ENCODE peak calls at places on chromosomes 1 and 21, in five cellular contexts. C is WTC11, X is A549, Z is GM12878, Q is K562. A is an unnamed sample.

GRCh38 chr1:84291882-84292655 is 9.4 kb upstream of the SAMD13 start:
- DNase-seq in C (no peak), Q (no peak), Z (no peak), X (no peak), A (no peak)

GRCh38 chr1:191707288-191707687 is 451.0 kb upstream of the RGS18 start:
- DNase-seq in C (no peak), Q (no peak), X (no peak), Z (no peak), A (no peak)

GRCh38 chr1:158112994-158113758 is 67.5 kb upstream of the CD1D start:
- DNase-seq in C (peak), Q (no peak), Z (no peak), X (peak), A (no peak)

GRCh38 chr21:14675774-14676530 is 129.8 kb upstream of the SAMSN1 start:
- DNase-seq in X (no peak), Z (peak), Q (no peak), C (no peak), A (no peak)

GRCh38 chr1:197485790-197486189 is 217.7 kb downstream of the CRB1 start:
- DNase-seq in X (no peak), Q (no peak), C (no peak), Z (no peak), A (no peak)

GRCh38 chr1:156160744-156161181 is 7.4 kb downstream of the SEMA4A start:
- DNase-seq in Z (no peak), Q (peak), C (peak), X (no peak), A (no peak)

GRCh38 chr1:55546553-55546952 is 331.4 kb upstream of the USP24 start:
- DNase-seq in X (no peak), C (no peak), Z (no peak), Q (no peak), A (no peak)

GRCh38 chr1:111145963-111146768 is 6.1 kb downstream of the CEPT1 start:
- DNase-seq in C (no peak), Z (no peak), X (no peak), Q (no peak), A (no peak)

GRCh38 chr21:14600569-14601308 is 54.6 kb upstream of the SAMSN1 start:
- DNase-seq in Z (no peak), Q (no peak), C (no peak), X (no peak), A (no peak)

GRCh38 chr1:227899820-227900449 is 47.8 kb downstream of the WNT9A start:
- DNase-seq in X (no peak), Z (no peak), C (peak), Q (no peak), A (no peak)

GRCh38 chr1:170735366-170736263 is 71.7 kb downstream of the PRRX1 start:
- DNase-seq in X (no peak), C (no peak), Z (no peak), Q (no peak), A (no peak)

GRCh38 chr21:21860888-21861287 is 862.7 kb downstream of the NCAM2 start:
- DNase-seq in Q (no peak), Z (no peak), C (no peak), X (no peak), A (no peak)

GRCh38 chr1:192793983-192794767 is 14.7 kb upstream of the RGS2 start:
- DNase-seq in Z (no peak), X (no peak), Q (no peak), C (no peak), A (no peak)

GRCh38 chr21:27796106-27796505 is 829.2 kb upstream of the ADAMTS5 start:
- DNase-seq in C (no peak), Z (no peak), X (no peak), Q (no peak), A (no peak)

GRCh38 chr1:40379785-40380452 is 6.4 kb downstream of the SMAP2 start:
- DNase-seq in Z (no peak), Q (no peak), C (no peak), X (no peak), A (no peak)

GRCh38 chr1:53631622-53632310 is 107.2 kb downstream of the GLIS1 start:
- DNase-seq in Z (no peak), X (no peak), C (no peak), Q (no peak), A (no peak)

GRCh38 chr1:7267493-7267892 is 482.2 kb downstream of the CAMTA1 start:
- DNase-seq in Q (no peak), C (no peak), X (no peak), Z (no peak), A (peak)

GRCh38 chr1:117373932-117374331 is 6.7 kb downstream of the MAN1A2 start:
- DNase-seq in C (no peak), Z (no peak), Q (no peak), X (no peak), A (no peak)

GRCh38 chr1:111219466-111220286 is 7.8 kb upstream of the CHI3L2 start:
- DNase-seq in Q (no peak), X (no peak), C (no peak), Z (peak), A (no peak)

GRCh38 chr1:151827853-151828252 is 3.7 kb downstream of the RORC start:
- DNase-seq in X (no peak), Z (no peak), Q (no peak), C (no peak), A (no peak)

GRCh38 chr1:111471012-111471411 is 2.8 kb upstream of the C1orf162 start:
- DNase-seq in X (no peak), Q (no peak), C (no peak), Z (peak), A (no peak)

GRCh38 chr1:161313554-161314200 is 504 bp upstream of the SDHC start:
- DNase-seq in Q (no peak), Z (no peak), X (no peak), C (no peak), A (peak)

GRCh38 chr1:47931395-47931794 is 65.8 kb downstream of the TRABD2B start:
- DNase-seq in C (peak), Q (peak), X (peak), Z (no peak), A (peak)

GRCh38 chr1:17013598-17014320 is 2.0 kb upstream of the ATP13A2 start:
- DNase-seq in Z (peak), X (no peak), Q (no peak), C (no peak), A (no peak)

GRCh38 chr1:17012775-17013501 is 1.2 kb upstream of the ATP13A2 start:
- DNase-seq in Q (no peak), C (peak), Z (no peak), X (no peak), A (no peak)

GRCh38 chr1:17010601-17011438 is 908 bp downstream of the ATP13A2 start:
- DNase-seq in X (no peak), C (no peak), Q (peak), Z (no peak), A (no peak)

GRCh38 chr1:17009706-17010105 is 2.0 kb downstream of the ATP13A2 start:
- DNase-seq in X (no peak), C (no peak), Q (no peak), Z (no peak), A (peak)

DNA sequence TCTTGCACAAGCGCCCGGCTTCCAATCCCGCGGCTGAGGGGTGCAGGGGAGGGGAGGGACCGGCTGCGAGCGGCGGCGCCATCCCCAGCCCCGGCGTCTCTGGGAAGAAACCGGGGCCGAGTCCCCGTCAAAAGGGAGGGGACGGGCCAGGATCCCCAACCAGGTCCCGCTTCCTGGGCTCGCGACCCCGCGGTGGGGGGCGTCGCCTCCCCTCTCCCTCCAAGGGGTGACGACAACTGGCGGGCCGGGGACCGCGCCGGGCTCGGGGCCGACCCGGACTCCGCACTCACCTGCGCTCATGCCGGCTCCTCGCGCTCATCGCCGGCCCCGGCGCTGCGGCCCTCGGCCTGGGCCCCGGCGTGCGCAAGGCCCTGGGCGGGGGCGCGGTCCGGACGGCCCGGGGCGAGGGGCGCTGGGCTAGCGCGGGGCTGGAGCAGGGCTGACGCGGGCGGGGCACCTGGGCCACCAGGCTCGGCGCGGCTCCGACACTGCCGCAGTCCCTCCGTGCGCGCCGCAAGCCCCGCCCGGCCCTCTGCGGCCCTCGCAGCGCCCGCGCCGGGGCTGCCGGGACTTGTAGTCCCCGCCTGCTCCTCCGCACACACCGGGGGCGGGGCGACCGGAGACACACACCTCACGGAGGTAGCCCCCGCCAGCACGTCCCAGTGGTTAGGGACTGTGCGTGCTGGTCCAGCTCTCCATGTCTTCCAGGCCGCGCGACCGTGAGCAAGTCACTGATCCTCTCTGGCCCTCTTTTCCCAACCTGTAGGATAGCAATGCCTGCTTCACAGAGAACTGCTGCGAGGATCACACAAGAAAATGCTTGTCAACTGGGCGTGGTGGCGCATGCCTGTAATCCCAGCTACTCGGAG is at the start of gene ATP13A2:
- DNase-seq in X (peak), Q (peak), C (peak), Z (no peak), A (peak)
- TF ChIP-seq ESRRA in X (no peak), Q (no peak), C (no peak), Z (peak), A (peak)

DNA sequence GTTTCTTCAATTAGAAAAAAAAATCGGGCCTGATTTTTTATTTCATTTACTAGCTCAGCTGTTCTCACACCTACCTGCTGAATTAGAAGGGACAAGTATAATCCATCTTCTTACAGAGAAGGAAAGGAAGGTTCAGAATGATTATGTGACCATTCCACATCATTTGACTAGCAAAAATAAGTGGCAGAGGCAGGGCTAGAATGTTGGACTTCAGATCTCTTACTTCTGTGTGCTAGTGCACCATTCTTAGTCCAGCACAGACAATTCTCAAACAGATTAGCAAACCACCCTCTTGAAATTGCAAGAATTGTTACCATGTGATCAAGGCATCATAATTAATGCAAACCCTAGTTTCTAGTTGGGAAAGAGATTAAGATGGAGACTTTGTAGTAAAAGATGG is 32.7 kb downstream of the CTH start:
- DNase-seq in C (no peak), Q (no peak), X (no peak), Z (no peak), A (no peak)
- TF ChIP-seq ESRRA in C (no peak), Q (no peak), X (no peak), Z (no peak), A (no peak)

GRCh38 chr1:36782785-36783184 is 251.5 kb downstream of the GRIK3 start:
- DNase-seq in Z (no peak), C (no peak), Q (no peak), X (no peak), A (peak)
- TF ChIP-seq ESRRA in Z (no peak), C (no peak), Q (no peak), X (no peak), A (no peak)

DNA sequence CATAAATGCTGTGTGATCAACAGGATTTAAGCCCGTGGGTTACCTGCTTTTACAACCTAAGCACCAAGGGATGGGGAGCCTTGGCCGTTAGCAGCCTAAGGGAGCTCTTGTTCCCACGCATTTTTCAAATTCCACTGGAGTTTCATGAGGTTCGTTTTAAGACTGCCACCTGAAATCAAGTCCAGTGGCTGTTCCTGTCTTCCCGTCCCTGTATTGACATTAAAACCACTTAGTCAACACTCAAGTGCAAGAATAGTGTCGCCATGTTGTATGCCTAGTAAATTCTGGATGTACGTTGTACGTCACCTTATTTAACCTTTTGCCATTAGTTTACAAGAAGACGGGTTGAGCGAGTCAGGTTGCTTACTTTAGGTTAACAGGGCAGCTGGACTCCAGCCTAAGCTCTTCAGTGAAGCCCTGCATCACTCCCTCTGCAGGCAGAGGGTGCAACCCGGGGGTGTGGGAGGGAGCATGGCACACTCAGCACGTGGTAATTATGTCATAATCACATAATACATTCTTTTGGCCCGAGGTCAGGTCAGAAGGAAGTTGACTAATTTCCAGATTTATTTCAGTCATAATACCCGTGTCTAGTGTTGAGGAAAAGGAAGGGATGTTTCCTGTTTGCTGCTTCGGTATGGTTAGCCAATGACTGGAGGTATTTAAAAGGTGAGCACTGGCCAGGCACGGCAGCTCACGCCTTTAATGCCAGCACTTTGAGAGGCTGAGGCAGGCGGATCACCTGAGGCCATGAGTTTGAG is 42.5 kb downstream of the CNST start:
- DNase-seq in Z (no peak), Q (no peak), X (peak), C (no peak), A (peak)
- TF ChIP-seq ESRRA in Z (no peak), Q (no peak), X (no peak), C (no peak), A (no peak)

DNA sequence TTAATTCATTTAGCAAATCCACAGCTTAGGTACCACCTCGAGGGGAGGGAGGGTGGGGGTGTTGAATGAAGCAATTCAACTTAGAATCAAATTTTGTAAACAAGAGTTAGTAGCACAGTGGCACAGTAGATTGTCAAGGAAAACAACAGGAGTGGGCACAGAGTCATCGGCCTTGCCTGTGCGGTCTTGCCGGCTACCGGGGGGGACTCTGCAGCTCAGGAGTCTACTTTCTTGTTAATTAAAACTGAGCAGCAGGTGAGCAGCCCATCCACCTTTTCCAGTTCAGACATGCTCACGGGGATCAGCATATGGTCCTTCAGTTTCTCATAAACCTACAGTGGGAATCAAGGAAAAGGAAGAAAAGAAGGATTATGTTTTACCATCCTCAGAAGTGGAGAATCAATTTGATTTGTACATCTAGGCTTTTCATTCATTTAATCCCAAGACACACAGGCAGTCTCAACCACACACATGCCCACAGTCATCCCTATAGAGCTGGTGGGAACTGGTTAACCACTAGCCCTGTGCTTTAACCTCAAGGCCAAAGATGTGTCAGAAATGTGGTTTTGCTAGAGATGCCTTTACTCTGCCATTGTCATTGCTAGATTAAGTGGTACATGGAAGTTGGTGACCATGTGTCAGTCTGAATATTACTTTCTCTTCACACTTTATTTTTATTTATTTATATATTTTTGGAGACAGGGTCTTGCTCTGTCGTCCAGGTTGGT is 45.0 kb upstream of the BCL10 start:
- DNase-seq in Z (no peak), Q (no peak), C (no peak), X (no peak), A (no peak)
- TF ChIP-seq ESRRA in Z (no peak), Q (no peak), C (no peak), X (no peak), A (no peak)

GRCh38 chr1:46569909-46570725 is 18.7 kb upstream of the KNCN start:
- DNase-seq in C (no peak), Q (no peak), Z (no peak), X (no peak), A (no peak)

GRCh38 chr1:46575300-46575699 is 23.9 kb upstream of the KNCN start:
- DNase-seq in X (no peak), C (no peak), Q (no peak), Z (no peak), A (no peak)

GRCh38 chr1:46569116-46569515 is 17.7 kb upstream of the KNCN start:
- DNase-seq in X (no peak), Z (no peak), Q (no peak), C (no peak), A (no peak)

GRCh38 chr1:46568614-46569013 is 17.2 kb upstream of the KNCN start:
- DNase-seq in Q (no peak), C (no peak), X (no peak), Z (no peak), A (no peak)

GRCh38 chr1:46571691-46572225 is 20.3 kb upstream of the KNCN start:
- DNase-seq in Z (no peak), C (no peak), X (no peak), Q (no peak), A (no peak)
- TF ChIP-seq ESRRA in Z (no peak), C (no peak), X (no peak), Q (no peak), A (no peak)

DNA sequence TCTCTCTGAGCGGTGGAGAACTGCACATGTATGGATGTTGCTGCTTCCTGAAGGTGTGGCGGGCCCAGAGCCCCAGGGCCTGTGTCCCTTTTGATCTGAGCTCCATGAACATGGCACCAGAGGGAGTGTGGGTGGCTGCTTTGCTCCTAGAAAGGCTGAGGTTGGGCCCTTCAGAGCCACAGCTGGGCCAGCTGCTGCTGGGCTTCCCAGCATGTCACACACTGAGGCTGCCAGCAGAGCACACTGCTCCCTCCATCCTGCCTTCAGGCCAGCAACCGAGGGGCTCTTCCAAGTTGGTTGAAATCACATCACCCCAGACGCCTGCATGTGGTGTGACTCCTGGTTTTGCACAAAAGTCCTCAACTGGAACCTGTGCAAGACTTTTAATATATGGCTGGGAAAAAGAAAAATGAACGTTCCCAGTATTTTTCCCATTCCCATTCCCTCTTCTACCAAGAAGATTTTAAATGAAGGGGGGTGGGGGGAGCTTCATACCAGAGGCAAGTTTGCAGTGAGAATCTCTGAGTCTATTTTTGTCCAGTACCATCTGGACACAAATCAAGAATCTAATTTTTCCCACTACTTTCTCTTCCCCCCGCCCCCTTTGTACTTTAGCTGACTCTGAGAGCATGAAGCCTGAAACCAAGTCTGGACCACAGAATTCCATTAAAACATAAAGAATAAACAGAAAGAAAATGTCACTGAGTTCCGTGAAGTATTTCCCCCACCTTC is 26.2 kb upstream of the NGF start:
- DNase-seq in X (no peak), C (no peak), Q (no peak), Z (no peak), A (no peak)
- TF ChIP-seq ESRRA in X (no peak), C (no peak), Q (no peak), Z (no peak), A (no peak)